ENCODE peak calls at places on chromosomes 4 and X, in nine cellular contexts. O, T, I, U, S, Z, R, K and B are unnamed samples.

GRCh38 chr4:1300466-1301455 is 11.1 kb downstream of the MAEA start:
- DNase-seq in O (no peak), T (peak; percentile 53), I (no peak), U (no peak), S (peak; percentile 54), Z (peak; percentile 50), R (peak; percentile 79), K (no peak), B (no peak)

GRCh38 chr4:163651761-163652160 is 157.3 kb downstream of the TMA16 start:
- DNase-seq in O (no peak), T (no peak), I (no peak), U (no peak), S (no peak), Z (no peak), R (no peak), K (no peak), B (no peak)

GRCh38 chr4:157287445-157287844 is 66.9 kb downstream of the GRIA2 start:
- DNase-seq in O (no peak), T (no peak), I (no peak), U (no peak), S (no peak), Z (no peak), R (no peak), K (no peak), B (no peak)

GRCh38 chr4:106478152-106478551 is 109.6 kb upstream of the GIMD1 start:
- DNase-seq in O (no peak), T (no peak), I (no peak), U (no peak), S (no peak), Z (no peak), R (no peak), K (peak; percentile 32), B (no peak)

GRCh38 chr4:82746705-82747567 is 51.7 kb downstream of the SCD5 start:
- DNase-seq in O (no peak), T (no peak), I (no peak), U (no peak), S (no peak), Z (no peak), R (no peak), K (peak; percentile 60), B (no peak)

GRCh38 chr4:153676984-153677383 is 7.1 kb upstream of the TLR2 start:
- DNase-seq in O (no peak), T (no peak), I (no peak), U (peak; percentile 25), S (no peak), Z (no peak), R (no peak), K (no peak), B (no peak)

GRCh38 chrX:47523297-47523696 is 37.7 kb upstream of the ARAF start:
- DNase-seq in O (peak; percentile 82), T (peak; percentile 86), I (peak; percentile 88), U (peak; percentile 78), S (peak; percentile 88), Z (peak; percentile 56), R (peak; percentile 90), K (peak; percentile 17), B (peak; percentile 92)

GRCh38 chrX:115499112-115499805 is 61.7 kb upstream of the PLS3 start:
- DNase-seq in O (no peak), T (no peak), I (no peak), U (no peak), S (no peak), Z (no peak), R (no peak), K (no peak), B (no peak)

GRCh38 chr4:182338059-182338458 is 94.9 kb downstream of the TENM3 start:
- DNase-seq in O (no peak), T (no peak), I (no peak), U (no peak), S (no peak), Z (no peak), R (no peak), K (no peak), B (no peak)

GRCh38 chr4:28148221-28148620 is 1287.6 kb downstream of the STIM2 start:
- DNase-seq in O (no peak), T (no peak), I (no peak), U (no peak), S (no peak), Z (no peak), R (no peak), K (no peak), B (no peak)

GRCh38 chr4:55458164-55458563 is 62.4 kb downstream of the TMEM165 start:
- DNase-seq in O (no peak), T (no peak), I (no peak), U (no peak), S (no peak), Z (no peak), R (no peak), K (no peak), B (no peak)

GRCh38 chr4:76311896-76312331 is 5.4 kb downstream of the STBD1 start:
- DNase-seq in O (no peak), T (no peak), I (no peak), U (no peak), S (no peak), Z (no peak), R (no peak), K (no peak), B (no peak)

GRCh38 chr4:168321006-168321405 is 2.5 kb upstream of the DDX60 start:
- DNase-seq in O (no peak), T (no peak), I (no peak), U (peak; percentile 5), S (no peak), Z (no peak), R (no peak), K (no peak), B (no peak)
- H3K27ac ChIP-seq in O (no peak overlapping the region), T (no peak overlapping the region), I (no peak overlapping the region), U (no peak overlapping the region), S (no peak overlapping the region), Z (no peak overlapping the region), R (no peak overlapping the region), K (no peak overlapping the region), B (no peak overlapping the region)

GRCh38 chr4:2371765-2372487 is 46.5 kb downstream of the ZFYVE28 start:
- DNase-seq in O (no peak), T (no peak), I (peak; percentile 6), U (no peak), S (no peak), Z (no peak), R (no peak), K (no peak), B (no peak)

GRCh38 chr4:2367626-2368025 is 50.8 kb downstream of the ZFYVE28 start:
- DNase-seq in O (no peak), T (no peak), I (peak; percentile 8), U (no peak), S (no peak), Z (no peak), R (peak; percentile 32), K (no peak), B (no peak)

GRCh38 chr4:2370597-2371320 is 47.7 kb downstream of the ZFYVE28 start:
- DNase-seq in O (no peak), T (no peak), I (peak; percentile 11), U (no peak), S (no peak), Z (no peak), R (no peak), K (no peak), B (no peak)

GRCh38 chr4:2366252-2367192 is 51.9 kb downstream of the ZFYVE28 start:
- DNase-seq in O (no peak), T (no peak), I (peak; percentile 40), U (no peak), S (no peak), Z (no peak), R (peak; percentile 64), K (no peak), B (no peak)

GRCh38 chr4:2368779-2369437 is 49.5 kb downstream of the ZFYVE28 start:
- DNase-seq in O (no peak), T (no peak), I (peak; percentile 2), U (no peak), S (no peak), Z (no peak), R (peak; percentile 36), K (no peak), B (no peak)
- TF ChIP-seq EP300 in O (no peak), T (no peak), I (no peak), U (no peak), S (no peak), Z (no peak), R (no peak), K (no peak), B (no peak)

DNA sequence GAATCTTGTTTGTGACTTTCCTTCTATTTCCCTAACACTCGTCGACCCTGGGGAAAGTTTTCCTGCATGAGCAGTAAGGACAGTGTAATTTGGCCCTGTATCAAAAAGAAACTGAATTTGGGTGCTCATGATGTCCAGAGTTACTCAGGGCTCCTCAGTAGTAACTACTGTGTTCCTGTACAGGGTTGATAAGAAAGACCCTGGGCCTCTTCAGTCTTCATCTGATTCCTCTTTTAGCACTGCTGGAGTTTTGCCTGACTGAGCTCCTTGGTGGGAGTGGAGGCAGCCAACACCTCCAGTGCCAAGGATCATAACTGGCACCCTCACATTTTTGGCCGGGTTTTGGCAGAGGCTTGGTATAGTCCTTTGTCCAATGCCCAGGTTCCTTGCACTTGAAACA is 7.1 kb upstream of the AREG start:
- DNase-seq in O (peak; percentile 31), T (no peak), I (no peak), U (no peak), S (no peak), Z (no peak), R (no peak), K (no peak), B (no peak)
- H3K27ac ChIP-seq in O (peak overlapping the region; percentile 43), T (no peak overlapping the region), I (no peak overlapping the region), U (no peak overlapping the region), S (no peak overlapping the region), Z (no peak overlapping the region), R (no peak overlapping the region), K (no peak overlapping the region), B (no peak overlapping the region)

DNA sequence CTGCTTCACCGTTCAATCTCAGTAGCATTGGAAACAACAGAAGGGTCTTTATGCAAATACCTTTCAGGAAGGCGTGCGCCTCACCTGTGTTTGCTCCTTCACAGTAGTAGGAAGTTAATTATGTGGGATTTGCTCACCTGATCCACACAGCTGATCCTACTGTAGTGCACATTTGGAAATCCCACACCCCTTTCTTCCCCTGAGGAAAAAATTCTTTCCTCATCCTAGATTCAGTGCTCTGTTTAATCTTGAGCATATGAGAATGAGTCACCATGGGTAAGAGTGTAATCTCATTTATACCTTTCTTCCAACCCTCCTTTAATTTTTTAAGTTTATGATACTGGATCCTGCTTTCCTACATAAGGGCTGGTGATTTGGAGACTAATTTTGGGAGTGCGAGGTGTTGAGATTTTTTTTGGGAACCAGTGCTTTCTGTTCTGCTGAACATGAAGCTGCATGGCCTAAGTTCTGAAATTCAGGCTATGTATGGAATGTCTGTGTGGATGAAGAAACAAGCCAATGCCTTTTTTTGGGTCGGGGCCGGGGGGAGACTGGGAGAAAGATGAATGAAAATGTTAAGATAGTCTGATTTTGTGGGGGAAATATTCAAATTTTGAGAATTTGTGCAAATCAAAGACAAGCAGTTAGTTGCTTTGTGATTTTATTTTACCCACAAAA is 19.0 kb downstream of the GAB1 start:
- DNase-seq in O (no peak), T (no peak), I (no peak), U (no peak), S (no peak), Z (no peak), R (no peak), K (no peak), B (no peak)
- TF ChIP-seq EP300 in O (no peak), T (no peak), I (no peak), U (no peak), S (no peak), Z (no peak), R (no peak), K (no peak), B (no peak)

GRCh38 chr4:99437686-99438577 is 2.8 kb upstream of the ADH7 start:
- DNase-seq in O (no peak), T (no peak), I (no peak), U (no peak), S (no peak), Z (no peak), R (no peak), K (no peak), B (no peak)
- H3K27ac ChIP-seq in O (no peak overlapping the region), T (peak overlapping the region; percentile 2), I (no peak overlapping the region), U (no peak overlapping the region), S (no peak overlapping the region), Z (peak overlapping the region; percentile 44), R (peak overlapping the region; percentile 3), K (no peak overlapping the region), B (peak overlapping the region; percentile 37)